ENCODE peak calls at places on chromosomes 13 and 19, in four cellular contexts. One of them, this sample, is unnamed.

GRCh38 chr13:95500136-95500718 is 52.3 kb upstream of the CLDN10 start:
- DNase-seq in amniotic epithelial cell: no peak
- DNase-seq in Right ventricle myocardium superior: no peak
- DNase-seq in stimulated activated CD8-positive, alpha-beta memory T cell treated with anti-CD3 and anti-CD28 coated beads, Interleukin-12 subunit alpha, Interleukin-12 subunit beta, amount 100 ng/mL, for 4 hours: no peak
- DNase-seq in this sample: no peak

GRCh38 chr19:30171795-30172642 is 200.2 kb upstream of the ZNF536 start:
- DNase-seq in Right ventricle myocardium superior: no peak
- DNase-seq in stimulated activated CD8-positive, alpha-beta memory T cell treated with anti-CD3 and anti-CD28 coated beads, Interleukin-12 subunit alpha, Interleukin-12 subunit beta, amount 100 ng/mL, for 4 hours: no peak
- DNase-seq in amniotic epithelial cell: no peak
- DNase-seq in this sample: no peak

GRCh38 chr19:18501351-18501750 is 20.5 kb downstream of the ELL start:
- DNase-seq in stimulated activated CD8-positive, alpha-beta memory T cell treated with anti-CD3 and anti-CD28 coated beads, Interleukin-12 subunit alpha, Interleukin-12 subunit beta, amount 100 ng/mL, for 4 hours: no peak
- DNase-seq in amniotic epithelial cell: no peak
- DNase-seq in Right ventricle myocardium superior: no peak
- DNase-seq in this sample: no peak

GRCh38 chr13:83798731-83799130 is 83.5 kb downstream of the SLITRK1 start:
- DNase-seq in amniotic epithelial cell: peak; percentile 69
- DNase-seq in stimulated activated CD8-positive, alpha-beta memory T cell treated with anti-CD3 and anti-CD28 coated beads, Interleukin-12 subunit alpha, Interleukin-12 subunit beta, amount 100 ng/mL, for 4 hours: no peak
- DNase-seq in Right ventricle myocardium superior: no peak
- DNase-seq in this sample: no peak

GRCh38 chr13:42363941-42364612 is 92.1 kb downstream of the AKAP11 start:
- DNase-seq in Right ventricle myocardium superior: no peak
- DNase-seq in stimulated activated CD8-positive, alpha-beta memory T cell treated with anti-CD3 and anti-CD28 coated beads, Interleukin-12 subunit alpha, Interleukin-12 subunit beta, amount 100 ng/mL, for 4 hours: no peak
- DNase-seq in amniotic epithelial cell: peak; percentile 6
- DNase-seq in this sample: no peak

GRCh38 chr13:50636007-50636704 is 207.3 kb downstream of the DLEU7 start:
- DNase-seq in Right ventricle myocardium superior: no peak
- DNase-seq in stimulated activated CD8-positive, alpha-beta memory T cell treated with anti-CD3 and anti-CD28 coated beads, Interleukin-12 subunit alpha, Interleukin-12 subunit beta, amount 100 ng/mL, for 4 hours: no peak
- DNase-seq in amniotic epithelial cell: no peak
- DNase-seq in this sample: no peak

GRCh38 chr13:34364633-34365032 is 546.7 kb downstream of the RFC3 start:
- DNase-seq in Right ventricle myocardium superior: no peak
- DNase-seq in amniotic epithelial cell: peak; percentile 84
- DNase-seq in stimulated activated CD8-positive, alpha-beta memory T cell treated with anti-CD3 and anti-CD28 coated beads, Interleukin-12 subunit alpha, Interleukin-12 subunit beta, amount 100 ng/mL, for 4 hours: no peak
- DNase-seq in this sample: no peak

GRCh38 chr13:33633701-33634525 is 184.0 kb upstream of the RFC3 start:
- DNase-seq in stimulated activated CD8-positive, alpha-beta memory T cell treated with anti-CD3 and anti-CD28 coated beads, Interleukin-12 subunit alpha, Interleukin-12 subunit beta, amount 100 ng/mL, for 4 hours: no peak
- DNase-seq in Right ventricle myocardium superior: no peak
- DNase-seq in amniotic epithelial cell: peak; percentile 93
- DNase-seq in this sample: no peak

GRCh38 chr13:50127726-50128291 is 112.6 kb downstream of the KCNRG start:
- DNase-seq in Right ventricle myocardium superior: no peak
- DNase-seq in amniotic epithelial cell: no peak
- DNase-seq in stimulated activated CD8-positive, alpha-beta memory T cell treated with anti-CD3 and anti-CD28 coated beads, Interleukin-12 subunit alpha, Interleukin-12 subunit beta, amount 100 ng/mL, for 4 hours: no peak
- DNase-seq in this sample: no peak

GRCh38 chr19:11581740-11582139 is 4.3 kb upstream of the ACP5 start:
- DNase-seq in amniotic epithelial cell: peak; percentile 36
- DNase-seq in Right ventricle myocardium superior: no peak
- DNase-seq in stimulated activated CD8-positive, alpha-beta memory T cell treated with anti-CD3 and anti-CD28 coated beads, Interleukin-12 subunit alpha, Interleukin-12 subunit beta, amount 100 ng/mL, for 4 hours: no peak
- DNase-seq in this sample: no peak

GRCh38 chr13:21625366-21625765 is 21.4 kb upstream of the MICU2 start:
- DNase-seq in stimulated activated CD8-positive, alpha-beta memory T cell treated with anti-CD3 and anti-CD28 coated beads, Interleukin-12 subunit alpha, Interleukin-12 subunit beta, amount 100 ng/mL, for 4 hours: no peak
- DNase-seq in Right ventricle myocardium superior: no peak
- DNase-seq in amniotic epithelial cell: peak; percentile 50
- DNase-seq in this sample: no peak

GRCh38 chr13:65999441-65999840 is 1230.7 kb downstream of the PCDH9 start:
- DNase-seq in stimulated activated CD8-positive, alpha-beta memory T cell treated with anti-CD3 and anti-CD28 coated beads, Interleukin-12 subunit alpha, Interleukin-12 subunit beta, amount 100 ng/mL, for 4 hours: no peak
- DNase-seq in Right ventricle myocardium superior: no peak
- DNase-seq in amniotic epithelial cell: no peak
- DNase-seq in this sample: no peak

GRCh38 chr19:44111910-44112463 is 1.2 kb upstream of the ZNF225 start:
- DNase-seq in amniotic epithelial cell: peak; percentile 89
- DNase-seq in stimulated activated CD8-positive, alpha-beta memory T cell treated with anti-CD3 and anti-CD28 coated beads, Interleukin-12 subunit alpha, Interleukin-12 subunit beta, amount 100 ng/mL, for 4 hours: no peak
- DNase-seq in Right ventricle myocardium superior: no peak
- DNase-seq in this sample: no peak

GRCh38 chr19:34475026-34475974 is 6.3 kb upstream of the WTIP start:
- DNase-seq in stimulated activated CD8-positive, alpha-beta memory T cell treated with anti-CD3 and anti-CD28 coated beads, Interleukin-12 subunit alpha, Interleukin-12 subunit beta, amount 100 ng/mL, for 4 hours: no peak
- DNase-seq in amniotic epithelial cell: peak; percentile 87
- DNase-seq in Right ventricle myocardium superior: no peak
- DNase-seq in this sample: no peak

GRCh38 chr13:38191016-38191415 is 158.6 kb upstream of the UFM1 start:
- DNase-seq in stimulated activated CD8-positive, alpha-beta memory T cell treated with anti-CD3 and anti-CD28 coated beads, Interleukin-12 subunit alpha, Interleukin-12 subunit beta, amount 100 ng/mL, for 4 hours: no peak
- DNase-seq in amniotic epithelial cell: no peak
- DNase-seq in Right ventricle myocardium superior: no peak
- DNase-seq in this sample: no peak

GRCh38 chr19:52451241-52451640 is 2.1 kb upstream of the ZNF578 start:
- DNase-seq in amniotic epithelial cell: no peak
- DNase-seq in Right ventricle myocardium superior: no peak
- DNase-seq in stimulated activated CD8-positive, alpha-beta memory T cell treated with anti-CD3 and anti-CD28 coated beads, Interleukin-12 subunit alpha, Interleukin-12 subunit beta, amount 100 ng/mL, for 4 hours: no peak
- DNase-seq in this sample: no peak

GRCh38 chr19:29417048-29417447 is 108.7 kb upstream of the VSTM2B start:
- DNase-seq in Right ventricle myocardium superior: no peak
- DNase-seq in stimulated activated CD8-positive, alpha-beta memory T cell treated with anti-CD3 and anti-CD28 coated beads, Interleukin-12 subunit alpha, Interleukin-12 subunit beta, amount 100 ng/mL, for 4 hours: no peak
- DNase-seq in amniotic epithelial cell: no peak
- DNase-seq in this sample: no peak

GRCh38 chr13:30308548-30308947 is 1.2 kb upstream of the KATNAL1 start:
- DNase-seq in stimulated activated CD8-positive, alpha-beta memory T cell treated with anti-CD3 and anti-CD28 coated beads, Interleukin-12 subunit alpha, Interleukin-12 subunit beta, amount 100 ng/mL, for 4 hours: no peak
- DNase-seq in amniotic epithelial cell: peak; percentile 79
- DNase-seq in Right ventricle myocardium superior: no peak
- DNase-seq in this sample: no peak

GRCh38 chr13:33543631-33544030 is 258.1 kb upstream of the STARD13 start:
- DNase-seq in amniotic epithelial cell: peak; percentile 7
- DNase-seq in stimulated activated CD8-positive, alpha-beta memory T cell treated with anti-CD3 and anti-CD28 coated beads, Interleukin-12 subunit alpha, Interleukin-12 subunit beta, amount 100 ng/mL, for 4 hours: no peak
- DNase-seq in Right ventricle myocardium superior: no peak
- DNase-seq in this sample: no peak

GRCh38 chr13:110576736-110577476 is 15.4 kb upstream of the RAB20 start:
- DNase-seq in amniotic epithelial cell: no peak
- DNase-seq in stimulated activated CD8-positive, alpha-beta memory T cell treated with anti-CD3 and anti-CD28 coated beads, Interleukin-12 subunit alpha, Interleukin-12 subunit beta, amount 100 ng/mL, for 4 hours: no peak
- DNase-seq in Right ventricle myocardium superior: no peak
- DNase-seq in this sample: no peak

GRCh38 chr13:45367358-45367757 is 26.4 kb upstream of the TPT1 start:
- DNase-seq in amniotic epithelial cell: peak; percentile 92
- DNase-seq in stimulated activated CD8-positive, alpha-beta memory T cell treated with anti-CD3 and anti-CD28 coated beads, Interleukin-12 subunit alpha, Interleukin-12 subunit beta, amount 100 ng/mL, for 4 hours: peak; percentile 75
- DNase-seq in Right ventricle myocardium superior: peak; percentile 50
- DNase-seq in this sample: no peak

GRCh38 chr19:16210168-16210567 is 12.5 kb downstream of the AP1M1 start:
- DNase-seq in Right ventricle myocardium superior: no peak
- DNase-seq in stimulated activated CD8-positive, alpha-beta memory T cell treated with anti-CD3 and anti-CD28 coated beads, Interleukin-12 subunit alpha, Interleukin-12 subunit beta, amount 100 ng/mL, for 4 hours: no peak
- DNase-seq in amniotic epithelial cell: no peak
- DNase-seq in this sample: no peak

GRCh38 chr13:113887700-113888201 is 23.9 kb upstream of the GAS6 start:
- DNase-seq in Right ventricle myocardium superior: no peak
- DNase-seq in amniotic epithelial cell: peak; percentile 29
- DNase-seq in stimulated activated CD8-positive, alpha-beta memory T cell treated with anti-CD3 and anti-CD28 coated beads, Interleukin-12 subunit alpha, Interleukin-12 subunit beta, amount 100 ng/mL, for 4 hours: no peak
- DNase-seq in this sample: no peak

GRCh38 chr19:52110780-52111179 is 15.2 kb upstream of the ZNF841 start:
- DNase-seq in stimulated activated CD8-positive, alpha-beta memory T cell treated with anti-CD3 and anti-CD28 coated beads, Interleukin-12 subunit alpha, Interleukin-12 subunit beta, amount 100 ng/mL, for 4 hours: no peak
- DNase-seq in Right ventricle myocardium superior: no peak
- DNase-seq in amniotic epithelial cell: no peak
- DNase-seq in this sample: no peak

GRCh38 chr13:83503424-83503823 is 378.9 kb downstream of the SLITRK1 start:
- DNase-seq in amniotic epithelial cell: no peak
- DNase-seq in Right ventricle myocardium superior: no peak
- DNase-seq in stimulated activated CD8-positive, alpha-beta memory T cell treated with anti-CD3 and anti-CD28 coated beads, Interleukin-12 subunit alpha, Interleukin-12 subunit beta, amount 100 ng/mL, for 4 hours: no peak
- DNase-seq in this sample: no peak

GRCh38 chr19:40425450-40426287 is at the start of gene SERTAD1:
- DNase-seq in stimulated activated CD8-positive, alpha-beta memory T cell treated with anti-CD3 and anti-CD28 coated beads, Interleukin-12 subunit alpha, Interleukin-12 subunit beta, amount 100 ng/mL, for 4 hours: peak; percentile 100
- DNase-seq in amniotic epithelial cell: peak; percentile 98
- DNase-seq in Right ventricle myocardium superior: peak; percentile 100
- DNase-seq in this sample: peak; percentile 97

GRCh38 chr19:29371766-29372415 is 153.9 kb upstream of the VSTM2B start:
- DNase-seq in stimulated activated CD8-positive, alpha-beta memory T cell treated with anti-CD3 and anti-CD28 coated beads, Interleukin-12 subunit alpha, Interleukin-12 subunit beta, amount 100 ng/mL, for 4 hours: no peak
- DNase-seq in Right ventricle myocardium superior: no peak
- DNase-seq in amniotic epithelial cell: no peak
- DNase-seq in this sample: no peak

GRCh38 chr13:42039457-42039945 is 8.9 kb upstream of the DGKH start:
- DNase-seq in stimulated activated CD8-positive, alpha-beta memory T cell treated with anti-CD3 and anti-CD28 coated beads, Interleukin-12 subunit alpha, Interleukin-12 subunit beta, amount 100 ng/mL, for 4 hours: no peak
- DNase-seq in amniotic epithelial cell: no peak
- DNase-seq in Right ventricle myocardium superior: no peak
- DNase-seq in this sample: no peak

GRCh38 chr19:12913871-12914690 is 5.0 kb downstream of the SYCE2 start:
- DNase-seq in amniotic epithelial cell: no peak
- DNase-seq in stimulated activated CD8-positive, alpha-beta memory T cell treated with anti-CD3 and anti-CD28 coated beads, Interleukin-12 subunit alpha, Interleukin-12 subunit beta, amount 100 ng/mL, for 4 hours: no peak
- DNase-seq in Right ventricle myocardium superior: no peak
- DNase-seq in this sample: peak; percentile 52

GRCh38 chr13:98515804-98516465 is 61.0 kb downstream of the STK24 start:
- DNase-seq in amniotic epithelial cell: peak; percentile 38
- DNase-seq in stimulated activated CD8-positive, alpha-beta memory T cell treated with anti-CD3 and anti-CD28 coated beads, Interleukin-12 subunit alpha, Interleukin-12 subunit beta, amount 100 ng/mL, for 4 hours: no peak
- DNase-seq in Right ventricle myocardium superior: no peak
- DNase-seq in this sample: no peak

GRCh38 chr13:29452773-29453574 is 142.5 kb downstream of the SLC7A1 start:
- DNase-seq in stimulated activated CD8-positive, alpha-beta memory T cell treated with anti-CD3 and anti-CD28 coated beads, Interleukin-12 subunit alpha, Interleukin-12 subunit beta, amount 100 ng/mL, for 4 hours: no peak
- DNase-seq in amniotic epithelial cell: peak; percentile 44
- DNase-seq in Right ventricle myocardium superior: no peak
- DNase-seq in this sample: no peak